ENCODE peak calls at places on chromosomes 11 and 22, in six cellular contexts. H is CD8-positive, alpha-beta memory T cell; J is endothelial cell; T is activated T-cell treated with anti-CD3 and anti-CD28 coated beads, Interleukin-2, amount 50 U/mL, for 24 hours; B is dorsolateral prefrontal cortex; Q is DMS79. R is an unnamed sample.

GRCh38 chr11:119361056-119361787 is 14.7 kb upstream of the MFRP start:
- DNase-seq in T (peak), Q (peak), J (no peak), B (no peak), H (no peak), R (no peak)

GRCh38 chr11:35945137-35945518 is 1.3 kb downstream of the LDLRAD3 start:
- DNase-seq in T (no peak), H (no peak), J (no peak), B (no peak), Q (no peak), R (no peak)

GRCh38 chr11:125621995-125622394 is 3.0 kb upstream of the CHEK1 start:
- DNase-seq in Q (no peak), J (no peak), H (no peak), B (no peak), T (no peak), R (no peak)

GRCh38 chr11:2770556-2771301 is 70.9 kb upstream of the KCNQ1OT1 start:
- DNase-seq in T (peak), Q (no peak), H (peak), J (peak), B (peak), R (no peak)

GRCh38 chr22:37552560-37553163 is 7.6 kb upstream of the CDC42EP1 start:
- DNase-seq in Q (no peak), T (no peak), J (peak), H (no peak), B (no peak), R (no peak)

GRCh38 chr22:27558658-27559371 is 242.7 kb downstream of the MN1 start:
- DNase-seq in Q (no peak), J (no peak), H (no peak), B (no peak), T (no peak), R (no peak)

GRCh38 chr11:10454902-10455631 is at the start of gene AMPD3:
- DNase-seq in Q (no peak), B (no peak), J (peak), T (no peak), H (no peak), R (no peak)

GRCh38 chr11:65078151-65078550 is 5.7 kb downstream of the CDCA5 start:
- DNase-seq in J (peak), T (peak), Q (no peak), B (no peak), H (peak), R (peak)

GRCh38 chr22:37179622-37180420 is 8.2 kb downstream of the C1QTNF6 start:
- DNase-seq in H (peak), T (no peak), B (peak), Q (no peak), J (no peak), R (no peak)

GRCh38 chr11:75673977-75674582 is 5.2 kb upstream of the MAP6 start:
- DNase-seq in B (no peak), H (no peak), T (no peak), J (no peak), Q (no peak), R (no peak)

GRCh38 chr11:130211781-130212401 is 52.3 kb downstream of the ST14 start:
- DNase-seq in T (peak), B (no peak), Q (no peak), H (no peak), J (peak), R (no peak)

GRCh38 chr11:71485063-71485399 is 32.0 kb downstream of the NADSYN1 start:
- DNase-seq in Q (no peak), T (no peak), J (no peak), H (peak), B (no peak), R (no peak)

GRCh38 chr11:115471367-115471766 is 32.8 kb downstream of the CADM1 start:
- DNase-seq in T (no peak), H (no peak), J (no peak), Q (no peak), B (no peak), R (no peak)

GRCh38 chr11:13782395-13783080 is 114.1 kb downstream of the FAR1 start:
- DNase-seq in J (no peak), B (no peak), Q (no peak), H (no peak), T (no peak), R (no peak)

GRCh38 chr11:126007263-126007662 is 55.4 kb downstream of the CDON start:
- DNase-seq in T (no peak), Q (no peak), J (no peak), H (no peak), B (no peak), R (no peak)

GRCh38 chr22:28955817-28956216 is 72.4 kb downstream of the ZNRF3 start:
- DNase-seq in T (peak), J (no peak), H (peak), B (no peak), Q (no peak), R (peak)